ENCODE peak calls at places on chromosomes 3 and 15, in five cellular contexts. F is PC-3, P is mesendoderm, C is body of pancreas, M is right cardiac atrium. X is an unnamed sample.

GRCh38 chr3:139935071-139935865 is at the start of gene CLSTN2:
- DNase-seq in F (no peak), P (peak; percentile 76), C (peak; percentile 71), M (peak; percentile 92), X (peak; percentile 78)

GRCh38 chr3:133927543-133928066 is 31.9 kb upstream of the RAB6B start:
- DNase-seq in F (peak; percentile 19), P (peak; percentile 34), C (peak; percentile 57), M (peak; percentile 86), X (peak; percentile 73)

GRCh38 chr15:52728899-52729298 is 49.7 kb upstream of the ATOSA start:
- DNase-seq in F (peak; percentile 67), P (no peak), C (no peak), M (no peak), X (no peak)

GRCh38 chr3:191139771-191140170 is 59.3 kb upstream of the OSTN start:
- DNase-seq in F (no peak), P (no peak), C (no peak), M (no peak), X (no peak)

GRCh38 chr3:18241837-18242236 is 183.3 kb downstream of the SATB1 start:
- DNase-seq in F (no peak), P (no peak), C (no peak), M (no peak), X (no peak)

GRCh38 chr15:33737687-33738606 is 230.3 kb upstream of the CHRM5 start:
- DNase-seq in F (peak; percentile 74), P (peak; percentile 74), C (peak; percentile 30), M (no peak), X (no peak)

GRCh38 chr3:140447991-140448390 is 229.9 kb upstream of the TRIM42 start:
- DNase-seq in F (no peak), P (no peak), C (no peak), M (no peak), X (no peak)

GRCh38 chr3:15602146-15602536 is 596 bp downstream of the BTD start:
- DNase-seq in F (no peak), P (no peak), C (no peak), M (no peak), X (no peak)

GRCh38 chr3:37282996-37283395 is 108.6 kb upstream of the LRRFIP2 start:
- DNase-seq in F (no peak), P (no peak), C (no peak), M (no peak), X (no peak)

GRCh38 chr15:52417957-52418356 is 110.7 kb downstream of the MYO5A start:
- DNase-seq in F (no peak), P (no peak), C (no peak), M (no peak), X (no peak)

GRCh38 chr15:77020348-77021087 is 25.6 kb downstream of the PSTPIP1 start:
- DNase-seq in F (no peak), P (no peak), C (no peak), M (peak; percentile 38), X (no peak)

GRCh38 chr3:24237971-24238767 is 256.5 kb downstream of the THRB start:
- DNase-seq in F (peak; percentile 92), P (peak; percentile 86), C (peak; percentile 54), M (no peak), X (no peak)

GRCh38 chr15:80694624-80695098 is 449 bp upstream of the ABHD17C start:
- DNase-seq in F (peak; percentile 32), P (peak; percentile 25), C (no peak), M (peak; percentile 69), X (peak; percentile 38)

GRCh38 chr3:89113344-89113743 is 5.9 kb downstream of the EPHA3 start:
- DNase-seq in F (no peak), P (no peak), C (no peak), M (no peak), X (no peak)

GRCh38 chr15:64110945-64111678 is 15.3 kb downstream of the SNX1 start:
- DNase-seq in F (no peak), P (no peak), C (no peak), M (no peak), X (no peak)

GRCh38 chr3:177947901-177948300 is 588.3 kb upstream of the KCNMB2 start:
- DNase-seq in F (no peak), P (no peak), C (no peak), M (no peak), X (no peak)

GRCh38 chr15:77060560-77060959 is 10.3 kb downstream of the TSPAN3 start:
- DNase-seq in F (no peak), P (no peak), C (no peak), M (peak; percentile 53), X (no peak)

GRCh38 chr3:44555753-44556152 is 760 bp downstream of the ZKSCAN7 start:
- DNase-seq in F (no peak), P (no peak), C (no peak), M (no peak), X (no peak)

GRCh38 chr3:177320765-177321247 is 123.5 kb upstream of the TBL1XR1 start:
- DNase-seq in F (no peak), P (no peak), C (no peak), M (no peak), X (no peak)

GRCh38 chr3:59108091-59108815 is 58.4 kb upstream of the CFAP20DC start:
- DNase-seq in F (peak; percentile 67), P (peak; percentile 16), C (no peak), M (no peak), X (no peak)

GRCh38 chr3:50154840-50155490 is at the start of gene SEMA3F:
- DNase-seq in F (peak; percentile 85), P (peak; percentile 73), C (peak; percentile 79), M (peak; percentile 82), X (peak; percentile 70)

GRCh38 chr3:175932586-175932985 is 1073.5 kb downstream of the NAALADL2 start:
- DNase-seq in F (peak; percentile 5), P (no peak), C (no peak), M (no peak), X (no peak)

GRCh38 chr15:94053626-94054025 is 177.7 kb upstream of the MCTP2 start:
- DNase-seq in F (no peak), P (no peak), C (no peak), M (no peak), X (no peak)

GRCh38 chr15:75455982-75456531 is 4.6 kb upstream of the SIN3A start:
- DNase-seq in F (peak; percentile 51), P (peak; percentile 75), C (no peak), M (no peak), X (no peak)

GRCh38 chr3:161221881-161222600 is 930 bp downstream of the NMD3 start:
- DNase-seq in F (peak; percentile 28), P (peak; percentile 17), C (peak; percentile 19), M (no peak), X (no peak)

GRCh38 chr3:116001063-116001765 is 377.9 kb downstream of the GAP43 start:
- DNase-seq in F (peak; percentile 52), P (no peak), C (no peak), M (no peak), X (no peak)

GRCh38 chr3:134654031-134654430 is 3.2 kb upstream of the KY start:
- DNase-seq in F (no peak), P (no peak), C (no peak), M (no peak), X (no peak)

GRCh38 chr3:129116482-129116946 is 5.1 kb downstream of the RAB43 start:
- DNase-seq in F (no peak), P (peak; percentile 63), C (no peak), M (no peak), X (no peak)

GRCh38 chr3:66138336-66139234 is 82.2 kb upstream of the SLC25A26 start:
- DNase-seq in F (peak; percentile 68), P (peak; percentile 84), C (peak; percentile 60), M (peak; percentile 69), X (peak; percentile 65)

GRCh38 chr15:66171891-66172290 is 81.7 kb downstream of the MEGF11 start:
- DNase-seq in F (no peak), P (no peak), C (no peak), M (no peak), X (no peak)

GRCh38 chr3:22939349-22939748 is 263.8 kb upstream of the UBE2E2 start:
- DNase-seq in F (no peak), P (no peak), C (no peak), M (no peak), X (no peak)

GRCh38 chr3:174533286-174533685 is 325.8 kb upstream of the NAALADL2 start:
- DNase-seq in F (peak; percentile 12), P (no peak), C (no peak), M (no peak), X (no peak)
- H3K4me3 ChIP-seq in F (no peak overlapping the region), P (no peak overlapping the region), C (no peak overlapping the region), M (no peak overlapping the region), X (no peak overlapping the region)

DNA sequence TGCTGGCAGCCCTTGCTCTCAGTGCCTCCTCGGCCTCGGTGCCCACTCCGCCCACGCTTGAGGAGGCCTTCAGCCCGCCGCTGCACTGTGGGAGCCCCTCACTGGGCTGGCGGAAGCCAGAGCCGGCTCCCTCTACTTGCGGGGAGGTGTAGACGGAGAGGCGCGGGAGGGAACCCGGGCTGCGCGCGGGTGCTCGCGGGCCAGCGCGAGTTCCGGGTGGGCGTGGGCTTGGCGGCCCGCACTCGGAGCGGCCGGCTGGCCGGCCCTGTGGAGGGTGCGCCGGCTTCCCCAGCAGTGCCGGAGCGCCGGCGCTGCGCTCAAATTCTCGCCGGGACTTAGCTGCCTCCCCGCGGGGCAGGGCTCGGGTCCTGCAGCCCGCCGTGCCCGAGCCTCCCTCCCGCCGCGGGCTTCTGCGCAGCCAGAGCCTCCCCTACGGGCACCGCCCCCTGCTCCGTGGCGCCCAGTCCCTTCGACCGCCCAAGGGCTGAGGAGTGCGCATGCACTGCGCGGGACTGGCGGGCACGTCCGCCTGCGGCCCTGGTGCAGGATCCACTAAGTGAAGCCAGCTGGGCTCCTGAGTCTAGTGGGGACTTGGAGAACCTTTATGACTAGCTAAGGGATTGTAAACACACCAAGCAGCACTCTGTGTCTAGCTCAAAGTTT is 231.5 kb downstream of the EFHB start:
- DNase-seq in F (no peak), P (no peak), C (no peak), M (peak; percentile 41), X (no peak)
- H3K27ac ChIP-seq in F (no peak overlapping the region), P (no peak overlapping the region), C (no peak overlapping the region), M (no peak overlapping the region), X (no peak overlapping the region)

GRCh38 chr3:8503871-8504610 is 2.4 kb downstream of the LMCD1 start:
- DNase-seq in F (no peak), P (peak; percentile 93), C (no peak), M (no peak), X (no peak)
- H3K4me1 ChIP-seq in F (peaks cover 77% of the 10 kb centered on the region), P (peaks cover 5% of the 10 kb centered on the region), C (peaks cover 59% of the 10 kb centered on the region), M (peaks cover 23% of the 10 kb centered on the region), X (peaks cover 10% of the 10 kb centered on the region)

GRCh38 chr3:43001094-43001553 is 22.0 kb downstream of the GASK1A start:
- DNase-seq in F (peak; percentile 11), P (no peak), C (peak; percentile 90), M (peak; percentile 89), X (peak; percentile 67)
- H3K4me3 ChIP-seq in F (no peak overlapping the region), P (no peak overlapping the region), C (no peak overlapping the region), M (no peak overlapping the region), X (no peak overlapping the region)

GRCh38 chr15:82882250-82882928 is 70.1 kb downstream of the HOMER2 start:
- DNase-seq in F (no peak), P (no peak), C (no peak), M (no peak), X (no peak)
- H3K27ac ChIP-seq in F (no peak overlapping the region), P (no peak overlapping the region), C (peak overlapping the region; percentile 30), M (no peak overlapping the region), X (no peak overlapping the region)